ENCODE peak calls at places on chromosomes 16 and 17, in four cellular contexts. B is SK-N-SH, I is HepG2, R is GM12878. M is an unnamed sample.

GRCh38 chr16:4315185-4316102 is at the start of gene GLIS2:
- DNase-seq in B (peak), I (no peak), R (no peak), M (peak)

GRCh38 chr16:69845181-69845580 is 83.0 kb downstream of the WWP2 start:
- DNase-seq in B (no peak), I (peak), R (no peak), M (no peak)

GRCh38 chr16:9330036-9330545 is 238.6 kb downstream of the HAPSTR1 start:
- DNase-seq in B (no peak), I (no peak), R (no peak), M (no peak)

GRCh38 chr17:82322526-82323453 is 5.4 kb upstream of the CD7 start:
- DNase-seq in B (no peak), I (no peak), R (no peak), M (no peak)

GRCh38 chr17:62644487-62645173 is 17.2 kb downstream of the MRC2 start:
- DNase-seq in B (peak), I (peak), R (no peak), M (no peak)

GRCh38 chr16:12459993-12460392 is 343.7 kb downstream of the CPPED1 start:
- DNase-seq in B (no peak), I (no peak), R (no peak), M (no peak)

GRCh38 chr17:18267927-18268711 is 7.7 kb downstream of the MIEF2 start:
- DNase-seq in B (no peak), I (no peak), R (no peak), M (no peak)

GRCh38 chr17:72349508-72350472 is 229.0 kb downstream of the SOX9 start:
- DNase-seq in B (peak), I (no peak), R (no peak), M (no peak)

GRCh38 chr17:9098242-9098641 is 76.9 kb downstream of the NTN1 start:
- DNase-seq in B (no peak), I (no peak), R (no peak), M (no peak)

GRCh38 chr17:16515933-16516332 is 23.9 kb upstream of the LRRC75A start:
- DNase-seq in B (no peak), I (no peak), R (no peak), M (no peak)

GRCh38 chr17:8976638-8977037 is 11.1 kb upstream of the PIK3R5 start:
- DNase-seq in B (no peak), I (no peak), R (no peak), M (no peak)

GRCh38 chr16:30820952-30821421 is 34.0 kb upstream of the ZNF629 start:
- DNase-seq in B (no peak), I (no peak), R (no peak), M (no peak)

GRCh38 chr17:17994271-17994670 is 21.6 kb downstream of the DRC3 start:
- DNase-seq in B (peak), I (peak), R (no peak), M (peak)

GRCh38 chr17:40548982-40549680 is 16.1 kb downstream of the CCR7 start:
- DNase-seq in B (peak), I (peak), R (no peak), M (peak)

GRCh38 chr17:59631221-59631720 is 11.6 kb downstream of the CLTC start:
- DNase-seq in B (no peak), I (no peak), R (no peak), M (no peak)

GRCh38 chr16:11251525-11252481 is 4.2 kb downstream of the SOCS1 start:
- DNase-seq in B (no peak), I (no peak), R (no peak), M (no peak)

GRCh38 chr16:85151603-85152413 is 39.5 kb upstream of the CIBAR2 start:
- DNase-seq in B (peak), I (no peak), R (no peak), M (no peak)

GRCh38 chr16:81703177-81704155 is 75.6 kb upstream of the PLCG2 start:
- DNase-seq in B (no peak), I (no peak), R (no peak), M (peak)

GRCh38 chr16:11667824-11668589 is at the start of gene SNN:
- DNase-seq in B (peak), I (peak), R (no peak), M (peak)

GRCh38 chr17:68539536-68540469 is 27.6 kb downstream of the PRKAR1A start:
- DNase-seq in B (no peak), I (peak), R (no peak), M (peak)

GRCh38 chr17:36864230-36864629 is 73.0 kb upstream of the LHX1 start:
- DNase-seq in B (peak), I (no peak), R (no peak), M (no peak)

GRCh38 chr16:91484-91883 is 13.5 kb downstream of the MPG start:
- DNase-seq in B (no peak), I (no peak), R (no peak), M (no peak)

GRCh38 chr17:80424878-80425765 is 10.2 kb downstream of the ENDOV start:
- DNase-seq in B (peak), I (no peak), R (no peak), M (no peak)

GRCh38 chr17:18059283-18059682 is 20.1 kb downstream of the GID4 start:
- DNase-seq in B (no peak), I (no peak), R (no peak), M (no peak)

GRCh38 chr17:41519501-41520224 is 973 bp upstream of the KRT15 start:
- DNase-seq in B (no peak), I (no peak), R (no peak), M (no peak)

GRCh38 chr16:28596840-28597691 is at the start of gene SULT1A2:
- DNase-seq in B (no peak), I (peak), R (no peak), M (no peak)

GRCh38 chr17:77908501-77908900 is 50.0 kb upstream of the TNRC6C start:
- DNase-seq in B (no peak), I (no peak), R (no peak), M (no peak)

GRCh38 chr17:81462506-81463125 is 50.0 kb downstream of the ACTG1 start:
- DNase-seq in B (no peak), I (no peak), R (no peak), M (no peak)

GRCh38 chr16:13645525-13645924 is 274.4 kb upstream of the ERCC4 start:
- DNase-seq in B (no peak), I (no peak), R (no peak), M (no peak)

GRCh38 chr16:85286970-85287814 is 174.9 kb upstream of the CIBAR2 start:
- DNase-seq in B (peak), I (no peak), R (no peak), M (no peak)

GRCh38 chr17:6668219-6668618 is 16.7 kb downstream of the C17orf100 start:
- DNase-seq in B (no peak), I (no peak), R (no peak), M (no peak)

GRCh38 chr16:23796941-23797340 is 38.8 kb upstream of the PRKCB start:
- DNase-seq in B (no peak), I (no peak), R (no peak), M (no peak)

DNA sequence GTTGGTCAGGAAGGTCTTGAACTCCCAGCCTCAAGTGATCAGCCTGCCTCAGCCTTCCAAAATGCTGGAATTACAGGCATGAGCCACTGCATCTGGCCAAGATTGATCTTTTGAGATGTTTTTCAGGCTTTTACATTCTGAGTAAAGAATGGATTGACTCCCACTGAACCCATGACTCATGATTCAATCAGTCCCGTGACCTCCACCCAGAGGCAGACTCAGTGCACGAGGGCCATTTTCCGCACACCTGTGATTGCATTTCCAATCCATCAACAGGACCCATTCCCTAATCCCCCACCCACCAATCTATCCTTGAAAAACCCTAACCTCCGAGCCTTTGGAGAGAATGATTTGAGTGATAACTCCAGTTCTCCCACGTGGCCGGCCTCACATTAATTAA is 40.4 kb upstream of the PRKCB start:
- DNase-seq in B (no peak), I (no peak), R (no peak), M (no peak)
- H3K4me2 ChIP-seq in B (no peak), I (no peak), R (no peak), M (no peak)

GRCh38 chr16:46775214-46775613 is 27.1 kb upstream of the MYLK3 start:
- DNase-seq in B (no peak), I (no peak), R (no peak), M (no peak)
- TF ChIP-seq EP300 in B (no peak), I (no peak), R (no peak), M (no peak)

GRCh38 chr17:47889734-47890529 is 6.1 kb upstream of the SP2 start:
- DNase-seq in B (peak), I (peak), R (no peak), M (peak)

GRCh38 chr17:47894498-47895253 is 1.4 kb upstream of the SP2 start:
- DNase-seq in B (no peak), I (no peak), R (no peak), M (no peak)

GRCh38 chr17:47888293-47888692 is 7.7 kb upstream of the SP2 start:
- DNase-seq in B (no peak), I (no peak), R (no peak), M (no peak)

GRCh38 chr17:47895254-47895855 is 681 bp upstream of the SP2 start:
- DNase-seq in B (no peak), I (no peak), R (no peak), M (peak)

GRCh38 chr17:47891545-47892088 is 4.4 kb upstream of the SP2 start:
- DNase-seq in B (no peak), I (no peak), R (no peak), M (no peak)
- TF ChIP-seq PBX3 in B (no peak), I (no peak), R (no peak), M (no peak)

DNA sequence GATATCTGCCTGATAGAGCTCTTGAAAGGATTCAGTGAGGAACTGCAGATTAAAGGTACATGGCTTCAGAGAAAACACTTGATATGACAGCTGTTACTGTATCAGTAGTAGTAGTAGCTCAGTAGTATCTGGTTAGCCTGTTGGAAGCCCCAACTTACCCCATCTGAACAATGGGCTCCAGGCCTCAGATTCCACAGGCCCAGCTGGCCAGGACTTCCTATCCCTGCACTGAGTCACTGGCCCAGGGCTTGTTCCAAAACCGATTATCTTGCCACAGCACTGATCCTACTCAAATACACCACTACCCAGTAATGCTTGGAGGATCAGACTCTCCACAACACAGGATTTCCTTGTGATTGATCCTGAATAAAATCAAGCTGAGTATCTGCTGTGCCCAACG is 32.6 kb downstream of the DCUN1D3 start:
- DNase-seq in B (no peak), I (no peak), R (no peak), M (no peak)
- H3K4me2 ChIP-seq in B (no peak), I (no peak), R (no peak), M (no peak)

DNA sequence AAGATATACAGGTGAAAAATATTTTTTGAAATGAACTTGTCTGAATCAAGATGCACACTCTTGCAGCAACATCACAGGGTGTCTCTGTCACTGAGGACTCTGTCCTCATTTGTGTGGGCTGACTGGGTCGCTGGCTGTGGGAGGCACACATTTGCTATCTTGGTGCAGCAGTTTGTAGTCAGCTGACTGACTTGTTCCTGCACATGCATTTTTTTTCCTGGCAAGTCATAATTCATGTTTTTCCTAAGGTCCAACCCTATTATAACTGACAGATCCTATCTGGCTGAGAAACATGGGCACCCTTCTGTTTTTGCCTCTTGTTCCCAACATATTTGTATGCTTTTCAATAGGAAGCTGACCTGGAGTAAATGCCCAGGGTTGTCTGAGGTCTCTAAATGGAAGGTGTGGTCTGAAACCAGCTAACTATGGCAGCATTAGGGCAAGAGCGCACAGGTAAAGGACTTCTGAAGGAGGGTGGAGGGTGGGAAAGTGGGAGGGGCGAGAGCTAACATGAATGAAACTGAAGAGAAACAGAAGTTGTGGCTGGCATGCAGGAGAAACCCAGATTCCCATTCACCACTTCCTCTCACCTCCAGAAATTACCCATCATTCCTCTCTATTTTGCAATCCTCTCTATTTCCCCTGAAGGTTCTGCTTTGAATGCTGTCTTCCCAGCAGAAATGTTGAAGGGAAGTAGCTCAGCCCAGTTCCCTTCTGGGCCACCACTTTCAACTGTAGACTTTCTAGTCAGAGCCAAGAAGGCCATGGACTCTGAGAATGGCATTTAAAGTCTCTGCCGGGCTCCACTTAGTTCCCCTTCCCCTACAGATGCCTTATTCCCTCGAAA is 166.1 kb downstream of the PRKCA start:
- DNase-seq in B (no peak), I (peak), R (peak), M (no peak)
- TF ChIP-seq EP300 in B (no peak), I (no peak), R (no peak), M (no peak)